ENCODE peak calls at places on chromosome 1, in seven cellular contexts. M is astrocyte, T is ovary, K is upper lobe of right lung, H is cardiac muscle cell, L is psoas muscle, V is lower lobe of right lung. Z is an unnamed sample.

GRCh38 chr1:162663086-162663485 is 30.8 kb downstream of the DDR2 start:
- DNase-seq in M (no peak), T (no peak), K (no peak), H (no peak), L (no peak), V (no peak), Z (no peak)

GRCh38 chr1:113818585-113818984 is 6.3 kb upstream of the RSBN1 start:
- DNase-seq in M (no peak), T (no peak), K (no peak), H (no peak), L (no peak), V (no peak), Z (no peak)

GRCh38 chr1:115062542-115063004 is 26.7 kb downstream of the TSPAN2 start:
- DNase-seq in M (peak; percentile 87), T (no peak), K (peak; percentile 70), H (no peak), L (peak; percentile 37), V (peak; percentile 70), Z (no peak)

GRCh38 chr1:31872658-31873636 is 57.1 kb upstream of the SPOCD1 start:
- DNase-seq in M (no peak), T (no peak), K (no peak), H (no peak), L (no peak), V (no peak), Z (no peak)

GRCh38 chr1:118841521-118841920 is 146.6 kb downstream of the TBX15 start:
- DNase-seq in M (no peak), T (no peak), K (no peak), H (no peak), L (no peak), V (no peak), Z (no peak)

GRCh38 chr1:233240839-233241682 is 54.5 kb downstream of the PCNX2 start:
- DNase-seq in M (no peak), T (peak; percentile 67), K (peak; percentile 77), H (peak; percentile 75), L (peak; percentile 60), V (peak; percentile 71), Z (peak; percentile 64)

GRCh38 chr1:19076841-19077616 is 120.6 kb upstream of the IFFO2 start:
- DNase-seq in M (no peak), T (no peak), K (peak; percentile 25), H (no peak), L (no peak), V (no peak), Z (no peak)

GRCh38 chr1:203407301-203407700 is 56.4 kb upstream of the FMOD start:
- DNase-seq in M (no peak), T (no peak), K (no peak), H (no peak), L (no peak), V (no peak), Z (no peak)

GRCh38 chr1:25695991-25696330 is 79.4 kb downstream of the MAN1C1 start:
- DNase-seq in M (peak; percentile 98), T (no peak), K (no peak), H (no peak), L (peak; percentile 55), V (no peak), Z (no peak)

DNA sequence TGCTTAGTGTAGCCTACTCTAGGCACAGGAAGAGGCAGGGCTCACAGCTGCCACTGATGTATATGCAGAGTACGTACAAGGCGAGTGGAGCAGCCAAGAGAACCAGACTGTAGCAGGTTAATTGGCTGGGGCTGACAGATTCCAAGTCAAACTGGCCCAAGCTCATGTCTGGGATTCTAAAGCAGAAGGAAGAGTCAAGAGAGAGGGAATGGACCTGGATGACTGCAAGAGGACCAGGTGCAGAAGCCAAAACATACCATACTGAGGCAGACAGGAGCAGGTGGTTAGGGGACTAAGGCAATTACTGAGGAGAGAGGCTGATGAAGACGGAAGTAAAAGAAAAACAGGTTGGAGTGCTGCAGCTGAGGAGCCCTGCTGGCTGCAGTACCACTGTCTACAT is 51.3 kb upstream of the LRRN2 start:
- DNase-seq in M (no peak), T (no peak), K (no peak), H (no peak), L (no peak), V (no peak), Z (no peak)
- TF ChIP-seq CTCF in M (no peak), T (no peak), K (no peak), H (no peak), L (no peak), V (no peak), Z (no peak)

GRCh38 chr1:94383966-94384408 is 34.2 kb upstream of the ABCD3 start:
- DNase-seq in M (peak; percentile 63), T (no peak), K (no peak), H (no peak), L (no peak), V (no peak), Z (peak; percentile 82)

GRCh38 chr1:94389298-94389697 is 28.9 kb upstream of the ABCD3 start:
- DNase-seq in M (no peak), T (no peak), K (no peak), H (no peak), L (no peak), V (no peak), Z (no peak)

GRCh38 chr1:94385354-94385947 is 32.7 kb upstream of the ABCD3 start:
- DNase-seq in M (no peak), T (no peak), K (no peak), H (no peak), L (no peak), V (no peak), Z (no peak)

GRCh38 chr1:94382163-94382562 is 36.0 kb upstream of the ABCD3 start:
- DNase-seq in M (no peak), T (no peak), K (peak; percentile 79), H (no peak), L (no peak), V (peak; percentile 81), Z (peak; percentile 17)

DNA sequence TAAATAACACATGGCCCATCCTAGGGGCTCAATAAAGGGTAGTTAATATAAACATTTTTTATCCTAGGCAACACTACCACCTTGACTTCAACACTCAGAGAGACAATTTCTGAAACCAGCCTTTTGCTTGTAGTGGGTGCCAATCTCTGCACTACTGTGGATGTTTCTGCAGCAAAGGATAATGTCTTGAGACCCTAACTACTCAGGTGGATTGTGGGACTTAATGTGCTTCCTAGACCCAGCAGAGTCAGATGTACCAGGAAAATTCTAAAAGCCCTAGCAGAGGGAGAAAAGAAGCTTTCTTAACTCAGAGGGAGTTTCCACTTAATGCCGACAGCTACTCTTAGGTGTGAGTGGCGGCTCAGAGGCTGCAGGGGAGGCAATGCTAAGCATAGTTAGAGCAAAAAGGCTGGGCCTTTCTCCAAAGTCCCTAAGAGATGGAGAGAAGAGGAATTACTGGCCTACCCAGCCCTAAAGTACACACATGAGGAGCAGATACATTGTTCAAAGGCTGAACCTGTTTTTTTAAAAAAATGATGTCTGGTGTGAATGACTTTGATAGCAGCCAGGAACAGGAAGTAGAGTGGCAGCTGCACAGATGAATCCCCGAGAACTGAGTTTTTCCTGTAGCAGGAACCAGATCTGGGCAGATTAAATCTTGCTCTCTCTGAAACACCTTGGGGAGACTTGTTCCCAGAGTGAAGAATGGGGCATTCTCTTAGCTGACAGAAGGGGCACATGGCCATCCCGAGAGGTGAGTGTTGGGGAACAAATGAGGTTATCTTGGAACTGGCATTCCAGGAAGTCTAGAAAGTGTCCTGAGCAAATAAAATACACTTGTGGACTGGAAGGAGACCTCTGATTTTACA is 33.5 kb upstream of the ABCD3 start:
- DNase-seq in M (no peak), T (no peak), K (peak; percentile 66), H (peak; percentile 58), L (no peak), V (peak; percentile 53), Z (peak; percentile 64)
- H3K4me3 ChIP-seq in M (no peak overlapping the region), T (no peak overlapping the region), K (no peak overlapping the region), H (no peak overlapping the region), L (no peak overlapping the region), V (no peak overlapping the region), Z (peak overlapping the region; percentile 9)

GRCh38 chr1:155976913-155977606 is 1.3 kb downstream of the ARHGEF2 start:
- DNase-seq in M (no peak), T (no peak), K (no peak), H (no peak), L (no peak), V (no peak), Z (no peak)

GRCh38 chr1:155977607-155978324 is 581 bp downstream of the ARHGEF2 start:
- DNase-seq in M (no peak), T (peak; percentile 68), K (peak; percentile 78), H (peak; percentile 55), L (peak; percentile 51), V (no peak), Z (no peak)

GRCh38 chr1:155979525-155980343 is 1.4 kb upstream of the ARHGEF2 start:
- DNase-seq in M (no peak), T (no peak), K (no peak), H (peak; percentile 69), L (no peak), V (no peak), Z (no peak)

GRCh38 chr1:155978973-155979429 is 654 bp upstream of the ARHGEF2 start:
- DNase-seq in M (no peak), T (no peak), K (no peak), H (no peak), L (no peak), V (no peak), Z (peak; percentile 44)

DNA sequence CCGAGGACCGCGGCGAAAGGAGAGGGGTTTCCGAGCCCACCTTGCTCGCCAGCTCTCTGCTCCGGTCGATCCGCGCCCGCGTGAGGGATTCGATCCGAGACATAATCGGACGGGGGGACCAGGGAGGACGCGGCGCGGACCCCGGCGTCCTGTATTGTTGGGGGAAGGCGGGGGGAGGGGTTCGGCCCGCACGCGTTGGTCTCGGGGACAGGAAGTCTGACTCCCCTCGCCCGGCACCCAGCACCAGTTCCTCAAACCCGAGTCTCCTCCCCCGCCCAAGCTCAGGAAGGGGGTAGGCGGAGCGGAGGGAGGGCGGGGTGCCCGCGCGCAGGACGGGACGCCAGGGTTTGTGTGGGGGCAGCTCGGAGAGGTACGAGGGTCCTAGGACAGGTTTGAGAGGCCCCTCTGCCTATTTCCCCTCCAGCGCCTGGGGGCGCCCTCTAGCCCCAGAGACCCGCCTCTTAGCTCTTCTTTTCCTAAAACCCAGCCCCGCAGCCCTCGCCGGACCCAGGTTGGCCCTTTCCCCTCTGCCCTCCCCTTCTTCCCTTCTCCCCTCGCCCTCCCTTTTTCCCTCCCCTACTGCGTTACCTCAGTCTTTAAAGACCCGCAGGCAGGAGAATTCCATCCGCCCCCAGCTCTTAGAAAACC is at the start of gene ARHGEF2:
- DNase-seq in M (peak; percentile 58), T (peak; percentile 84), K (peak; percentile 92), H (peak; percentile 86), L (peak; percentile 85), V (peak; percentile 91), Z (peak; percentile 75)
- TF ChIP-seq CTCF in M (no peak), T (peak; percentile 12), K (peak; percentile 28), H (peak; percentile 40), L (no peak), V (peak; percentile 19), Z (no peak)

GRCh38 chr1:47993881-47994625 is 3.1 kb downstream of the TRABD2B start:
- DNase-seq in M (no peak), T (no peak), K (no peak), H (no peak), L (no peak), V (no peak), Z (no peak)

GRCh38 chr1:47997289-47998200 is at the start of gene TRABD2B:
- DNase-seq in M (peak; percentile 8), T (peak; percentile 84), K (peak; percentile 89), H (peak; percentile 84), L (peak; percentile 83), V (peak; percentile 80), Z (peak; percentile 82)

GRCh38 chr1:47996060-47996405 is 1.2 kb downstream of the TRABD2B start:
- DNase-seq in M (no peak), T (no peak), K (no peak), H (no peak), L (no peak), V (no peak), Z (no peak)

GRCh38 chr1:47996406-47997226 is 569 bp downstream of the TRABD2B start:
- DNase-seq in M (no peak), T (peak; percentile 39), K (no peak), H (peak; percentile 59), L (peak; percentile 30), V (no peak), Z (no peak)

GRCh38 chr1:47995306-47996050 is 1.7 kb downstream of the TRABD2B start:
- DNase-seq in M (no peak), T (no peak), K (no peak), H (no peak), L (no peak), V (no peak), Z (no peak)
- H3K4me3 ChIP-seq in M (no peak overlapping the region), T (no peak overlapping the region), K (no peak overlapping the region), H (peak overlapping the region; percentile 88), L (peak overlapping the region; percentile 66), V (no peak overlapping the region), Z (no peak overlapping the region)

Z was measured in Caco-2.